ENCODE peak calls at places on chromosomes 16 and 17, in nine cellular contexts. R is nephron progenitor cell, Z is PC-9, B is GM23338, V is tibial nerve, F is fibroblast of the aortic adventitia, Y is stomach, N is AG04450, X is Peyer's patch. H is an unnamed sample.

GRCh38 chr16:70253291-70254094 is 1.8 kb upstream of the EXOSC6 start:
- DNase-seq in R (peak), Z (no peak), B (peak), V (no peak), F (peak), Y (no peak), N (no peak), X (peak), H (peak)

GRCh38 chr16:57140866-57141668 is 44.8 kb downstream of the PSME3IP1 start:
- DNase-seq in R (no peak), Z (no peak), B (no peak), V (no peak), F (no peak), Y (no peak), N (no peak), X (peak), H (no peak)

GRCh38 chr16:29664133-29664912 is 1.3 kb downstream of the SPN start:
- DNase-seq in R (no peak), Z (no peak), B (no peak), V (no peak), F (no peak), Y (no peak), N (no peak), X (peak), H (no peak)

GRCh38 chr16:77193377-77193776 is 2.4 kb downstream of the MON1B start:
- DNase-seq in R (no peak), Z (no peak), B (no peak), V (no peak), F (no peak), Y (no peak), N (no peak), X (no peak), H (no peak)

GRCh38 chr16:61653544-61653943 is 382.7 kb downstream of the CDH8 start:
- DNase-seq in R (no peak), Z (no peak), B (no peak), V (no peak), F (no peak), Y (no peak), N (no peak), X (no peak), H (no peak)

GRCh38 chr17:43791589-43791988 is 11.4 kb downstream of the CFAP97D1 start:
- DNase-seq in R (no peak), Z (peak), B (peak), V (no peak), F (peak), Y (no peak), N (no peak), X (peak), H (peak)

GRCh38 chr17:75933836-75934235 is 7.0 kb downstream of the FBF1 start:
- DNase-seq in R (no peak), Z (no peak), B (no peak), V (no peak), F (no peak), Y (no peak), N (peak), X (no peak), H (no peak)

GRCh38 chr17:71634376-71634775 is 486.4 kb upstream of the SOX9 start:
- DNase-seq in R (no peak), Z (no peak), B (no peak), V (no peak), F (no peak), Y (no peak), N (no peak), X (no peak), H (no peak)

GRCh38 chr16:31916056-31916488 is 42.5 kb downstream of the ZNF267 start:
- DNase-seq in R (no peak), Z (no peak), B (no peak), V (no peak), F (no peak), Y (no peak), N (no peak), X (no peak), H (no peak)

GRCh38 chr17:75097865-75098264 is 10.1 kb downstream of the SLC16A5 start:
- DNase-seq in R (no peak), Z (no peak), B (no peak), V (no peak), F (no peak), Y (no peak), N (no peak), X (no peak), H (no peak)

GRCh38 chr17:49514374-49514738 is 19.3 kb downstream of the NGFR start:
- DNase-seq in R (no peak), Z (no peak), B (peak), V (no peak), F (peak), Y (no peak), N (no peak), X (no peak), H (no peak)

GRCh38 chr17:62790554-62790953 is 17.6 kb downstream of the MARCHF10 start:
- DNase-seq in R (no peak), Z (peak), B (no peak), V (no peak), F (peak), Y (no peak), N (no peak), X (no peak), H (peak)

GRCh38 chr16:88783391-88784073 is 1.5 kb downstream of the PIEZO1 start:
- DNase-seq in R (peak), Z (no peak), B (no peak), V (no peak), F (peak), Y (peak), N (no peak), X (peak), H (no peak)

GRCh38 chr16:11255737-11256656 is at the start of gene SOCS1:
- DNase-seq in R (peak), Z (peak), B (peak), V (peak), F (peak), Y (peak), N (peak), X (peak), H (peak)

GRCh38 chr17:74822329-74823175 is 37.1 kb downstream of the GRIN2C start:
- DNase-seq in R (no peak), Z (no peak), B (no peak), V (peak), F (no peak), Y (no peak), N (no peak), X (no peak), H (no peak)

GRCh38 chr16:68972720-68973119 is 129.4 kb downstream of the TANGO6 start:
- DNase-seq in R (peak), Z (peak), B (peak), V (no peak), F (peak), Y (no peak), N (peak), X (no peak), H (peak)

GRCh38 chr17:34579979-34580684 is 750 bp downstream of the TMEM132E start:
- DNase-seq in R (peak), Z (no peak), B (peak), V (no peak), F (peak), Y (no peak), N (no peak), X (no peak), H (no peak)

GRCh38 chr17:82536220-82537201 is 17.0 kb downstream of the FOXK2 start:
- DNase-seq in R (no peak), Z (no peak), B (no peak), V (peak), F (peak), Y (peak), N (peak), X (no peak), H (peak)

GRCh38 chr17:68733241-68734176 is 132.3 kb upstream of the FAM20A start:
- DNase-seq in R (no peak), Z (no peak), B (peak), V (no peak), F (peak), Y (peak), N (peak), X (no peak), H (no peak)

GRCh38 chr17:82849076-82849945 is 9.5 kb upstream of the ZNF750 start:
- DNase-seq in R (no peak), Z (no peak), B (no peak), V (no peak), F (no peak), Y (no peak), N (no peak), X (no peak), H (no peak)

GRCh38 chr17:59534583-59534982 is 30.8 kb upstream of the DHX40 start:
- DNase-seq in R (no peak), Z (no peak), B (peak), V (no peak), F (no peak), Y (no peak), N (no peak), X (no peak), H (no peak)
- TF ChIP-seq CTCF in R (no peak), Z (peak), B (peak), V (no peak), F (peak), Y (no peak), N (peak), X (no peak), H (no peak)

DNA sequence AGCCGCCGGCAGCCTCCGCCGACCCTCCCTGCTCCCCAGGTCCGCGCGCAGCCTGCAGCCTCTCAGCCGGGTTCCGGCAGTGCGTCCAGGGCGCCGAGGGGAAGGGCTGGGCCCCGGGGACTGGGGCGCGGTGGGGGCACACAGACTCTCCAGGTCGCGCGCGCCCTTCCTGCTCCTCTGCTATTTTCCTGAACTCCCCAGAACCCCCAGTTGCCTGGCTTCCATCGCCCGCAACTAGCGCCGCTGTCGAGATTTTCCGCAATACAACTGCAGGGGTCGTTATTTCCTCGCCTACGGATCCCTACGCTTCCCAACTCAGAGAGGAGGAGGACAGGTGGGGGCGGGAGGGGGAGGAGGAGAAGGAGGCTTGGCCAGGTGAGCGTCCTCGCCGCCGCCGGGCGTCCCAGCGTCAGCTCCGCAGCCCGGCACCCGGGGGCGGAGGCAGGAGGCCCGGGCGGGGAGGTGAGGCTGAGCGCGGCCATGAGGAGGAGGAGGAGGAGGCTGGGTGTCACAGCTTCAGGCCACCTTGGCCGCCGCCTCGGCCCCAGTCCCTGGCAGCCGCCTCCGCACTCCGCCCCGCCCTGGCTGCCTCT is at the start of gene CA10:
- DNase-seq in R (peak), Z (no peak), B (peak), V (no peak), F (no peak), Y (no peak), N (no peak), X (no peak), H (no peak)
- TF ChIP-seq CTCF in R (no peak), Z (no peak), B (peak), V (no peak), F (no peak), Y (no peak), N (no peak), X (no peak), H (no peak)

GRCh38 chr16:82792704-82793103 is 165.9 kb downstream of the CDH13 start:
- DNase-seq in R (no peak), Z (no peak), B (no peak), V (no peak), F (no peak), Y (no peak), N (no peak), X (no peak), H (no peak)

GRCh38 chr16:82793550-82794244 is 166.9 kb downstream of the CDH13 start:
- DNase-seq in R (no peak), Z (no peak), B (peak), V (no peak), F (peak), Y (no peak), N (no peak), X (no peak), H (no peak)

GRCh38 chr16:82801361-82801760 is 174.6 kb downstream of the CDH13 start:
- DNase-seq in R (no peak), Z (no peak), B (no peak), V (no peak), F (no peak), Y (no peak), N (no peak), X (no peak), H (no peak)

DNA sequence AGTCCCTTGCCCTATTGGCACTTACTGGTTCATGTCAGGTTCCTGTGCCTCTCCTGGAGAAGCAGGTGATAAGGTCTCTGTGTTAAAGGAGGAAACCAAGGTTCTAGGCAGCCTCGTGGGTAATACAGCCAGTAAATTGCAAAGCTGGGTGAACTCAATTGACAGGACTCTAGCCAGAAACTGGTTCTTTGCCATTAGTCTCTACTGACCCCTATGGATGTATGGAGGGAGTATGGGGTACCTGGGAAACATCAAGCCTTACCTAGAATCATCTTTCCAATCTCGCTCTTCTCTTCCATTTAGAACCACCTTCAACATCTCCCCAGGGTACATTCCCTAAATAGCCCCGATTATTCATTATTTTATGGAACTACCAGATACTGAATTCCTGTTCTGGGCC is 169.3 kb downstream of the CDH13 start:
- DNase-seq in R (no peak), Z (no peak), B (no peak), V (no peak), F (no peak), Y (no peak), N (no peak), X (no peak), H (no peak)
- TF ChIP-seq CTCF in R (no peak), Z (no peak), B (no peak), V (no peak), F (no peak), Y (no peak), N (no peak), X (no peak), H (no peak)

DNA sequence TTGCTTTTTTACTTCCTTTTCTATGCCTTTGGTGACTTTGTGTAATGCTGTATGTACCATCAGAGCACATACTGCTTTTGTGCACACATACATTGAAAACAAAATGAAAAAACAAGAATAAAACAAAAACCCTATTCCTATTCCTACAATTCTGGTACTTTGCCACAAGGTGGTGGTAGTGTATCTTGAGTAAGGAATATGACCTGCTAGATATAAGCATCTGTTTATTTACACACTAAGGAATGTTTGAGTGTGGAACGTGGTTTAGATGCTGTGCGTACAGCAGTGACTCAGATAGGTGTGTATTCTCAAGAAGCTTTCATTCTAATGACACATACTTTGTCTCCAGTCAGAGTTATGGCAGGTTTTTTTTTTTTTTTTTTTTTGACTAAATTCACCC is 606.2 kb downstream of the WWOX start:
- DNase-seq in R (no peak), Z (no peak), B (peak), V (no peak), F (no peak), Y (no peak), N (no peak), X (no peak), H (no peak)
- TF ChIP-seq CTCF in R (peak), Z (peak), B (peak), V (no peak), F (no peak), Y (no peak), N (no peak), X (peak), H (peak)

DNA sequence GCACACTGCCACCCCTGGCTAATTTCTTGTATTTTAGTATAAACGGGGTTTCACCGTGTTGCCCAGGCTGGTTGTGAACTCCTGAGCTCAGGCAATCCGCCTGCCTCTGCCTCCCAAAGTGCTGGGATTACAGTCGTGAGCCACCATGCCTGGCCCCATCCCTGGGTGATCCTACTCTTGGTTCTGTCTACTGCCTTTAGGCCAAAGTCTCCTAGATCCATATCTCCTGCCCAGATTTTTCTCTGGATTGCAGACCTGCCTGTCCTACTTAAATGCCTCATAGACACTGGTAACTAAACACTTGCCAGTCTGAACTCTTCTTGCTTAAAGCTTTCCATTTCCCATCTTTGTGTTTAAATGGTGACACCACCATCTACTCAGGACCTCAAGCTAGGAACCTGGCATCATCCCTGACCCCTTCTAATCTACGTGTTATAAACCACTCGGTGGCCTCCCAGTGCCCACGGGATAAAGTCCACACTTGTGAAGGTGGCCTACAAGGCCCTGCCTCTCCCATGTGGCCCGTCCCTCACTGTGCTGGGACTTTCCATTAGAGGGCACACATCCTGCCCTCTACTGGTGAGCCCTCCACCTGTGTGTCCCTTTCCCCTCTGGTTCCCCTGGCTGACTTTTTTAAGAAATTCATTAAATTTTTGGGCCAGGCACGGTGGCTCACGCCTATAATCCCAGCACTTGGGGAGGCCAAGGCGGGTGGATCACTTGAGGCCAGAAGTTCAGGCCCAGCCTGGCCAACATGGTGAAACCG is 51.1 kb downstream of the USP43 start:
- DNase-seq in R (no peak), Z (no peak), B (peak), V (no peak), F (no peak), Y (no peak), N (no peak), X (no peak), H (no peak)
- TF ChIP-seq CTCF in R (no peak), Z (no peak), B (peak), V (no peak), F (no peak), Y (no peak), N (no peak), X (peak), H (no peak)

GRCh38 chr16:58299757-58300349 is 5.0 kb upstream of the PRSS54 start:
- DNase-seq in R (peak), Z (peak), B (peak), V (no peak), F (peak), Y (peak), N (no peak), X (no peak), H (no peak)
- TF ChIP-seq CTCF in R (peak), Z (peak), B (peak), V (no peak), F (peak), Y (peak), N (peak), X (no peak), H (peak)